ENCODE peak calls at places on chromosomes 7 and 10, in six cellular contexts. A is neuronal stem cell, R is testis, O is Panc1, F is lung, U is heart left ventricle. T is an unnamed sample.

GRCh38 chr7:88758355-88759215 is 915 bp upstream of the ZNF804B start:
- DNase-seq in F (no peak), R (peak; percentile 52), U (peak; percentile 18), O (no peak), A (peak; percentile 31), T (peak; percentile 6)

GRCh38 chr7:134685250-134685649 is 38.6 kb downstream of the BPGM start:
- DNase-seq in R (no peak), F (no peak), O (peak; percentile 85), A (no peak), U (no peak), T (no peak)

GRCh38 chr7:100685049-100685605 is 8.9 kb downstream of the GIGYF1 start:
- DNase-seq in U (no peak), R (no peak), A (no peak), O (no peak), F (no peak), T (no peak)

GRCh38 chr10:69460576-69461242 is 9.4 kb downstream of the TSPAN15 start:
- DNase-seq in A (no peak), R (no peak), U (no peak), F (no peak), O (no peak), T (no peak)

GRCh38 chr7:121697731-121698396 is 175.1 kb upstream of the PTPRZ1 start:
- DNase-seq in F (no peak), R (no peak), U (no peak), A (no peak), O (no peak), T (no peak)

GRCh38 chr7:22675436-22675835 is 51.6 kb upstream of the IL6 start:
- DNase-seq in F (no peak), R (no peak), O (no peak), U (no peak), A (no peak), T (no peak)

GRCh38 chr10:124035928-124036558 is 57.4 kb downstream of the CHST15 start:
- DNase-seq in U (peak; percentile 37), A (no peak), F (peak; percentile 71), R (no peak), O (no peak), T (no peak)

GRCh38 chr10:4824791-4825310 is 1.2 kb upstream of the AKR1E2 start:
- DNase-seq in A (no peak), F (peak; percentile 20), O (no peak), R (no peak), U (no peak), T (no peak)

GRCh38 chr10:132398566-132398991 is 1.6 kb downstream of the PWWP2B start:
- DNase-seq in U (no peak), A (no peak), O (no peak), F (peak; percentile 29), R (no peak), T (no peak)

GRCh38 chr7:40682696-40683095 is 547.9 kb downstream of the SUGCT start:
- DNase-seq in F (no peak), O (no peak), U (no peak), A (no peak), R (no peak), T (no peak)

GRCh38 chr7:113715262-113715661 is 203.5 kb downstream of the PPP1R3A start:
- DNase-seq in R (no peak), U (no peak), O (no peak), F (no peak), A (no peak), T (no peak)

GRCh38 chr10:75191821-75192568 is 18.6 kb upstream of the VDAC2 start:
- DNase-seq in F (peak; percentile 65), O (no peak), R (peak; percentile 58), U (no peak), A (no peak), T (no peak)

GRCh38 chr10:31157125-31157983 is 125.7 kb upstream of the ZNF438 start:
- DNase-seq in R (peak; percentile 74), A (no peak), U (peak; percentile 83), F (no peak), O (no peak), T (peak; percentile 33)

GRCh38 chr7:82376739-82377138 is 66.8 kb downstream of the CACNA2D1 start:
- DNase-seq in U (no peak), A (no peak), R (no peak), O (no peak), F (no peak), T (no peak)

GRCh38 chr7:56110611-56111010 is 4.3 kb upstream of the CHCHD2 start:
- DNase-seq in R (no peak), O (no peak), A (no peak), F (no peak), U (no peak), T (no peak)

GRCh38 chr7:15085361-15085760 is 182.8 kb upstream of the DGKB start:
- DNase-seq in R (no peak), U (no peak), O (no peak), F (no peak), A (no peak), T (no peak)

GRCh38 chr7:17646181-17646956 is 293.9 kb downstream of the SNX13 start:
- DNase-seq in A (no peak), O (peak; percentile 69), F (no peak), R (no peak), U (no peak), T (no peak)

GRCh38 chr7:5429857-5430611 is 6.4 kb upstream of the TNRC18 start:
- DNase-seq in U (peak; percentile 48), R (peak; percentile 57), F (peak; percentile 40), O (no peak), A (no peak), T (no peak)

GRCh38 chr7:66143876-66144332 is 29.3 kb downstream of the CRCP start:
- DNase-seq in U (no peak), R (no peak), F (no peak), O (no peak), A (no peak), T (no peak)

GRCh38 chr10:123275183-123275549 is 121.0 kb downstream of the BUB3 start:
- DNase-seq in A (no peak), R (no peak), O (no peak), U (no peak), F (no peak), T (no peak)

GRCh38 chr10:53598914-53599313 is 826.3 kb upstream of the MBL2 start:
- DNase-seq in U (no peak), F (no peak), R (no peak), A (no peak), O (no peak), T (no peak)

GRCh38 chr7:77570330-77571011 is 33.4 kb downstream of the PTPN12 start:
- DNase-seq in R (no peak), U (no peak), F (no peak), O (no peak), A (no peak), T (no peak)

GRCh38 chr7:132428247-132428919 is 147.9 kb downstream of the PLXNA4 start:
- DNase-seq in A (no peak), R (peak; percentile 68), F (no peak), O (no peak), U (no peak), T (peak; percentile 38)

GRCh38 chr7:131106681-131107342 is 220.9 kb upstream of the MKLN1 start:
- DNase-seq in O (no peak), U (peak; percentile 65), R (peak; percentile 70), A (peak; percentile 24), F (peak; percentile 45), T (peak; percentile 56)

GRCh38 chr10:75405201-75406143 is 3.9 kb upstream of the ZNF503 start:
- DNase-seq in A (peak; percentile 30), F (peak; percentile 54), U (no peak), O (no peak), R (no peak), T (no peak)

GRCh38 chr7:159120540-159120919 is 24.1 kb downstream of the VIPR2 start:
- DNase-seq in A (no peak), F (no peak), O (no peak), U (no peak), R (no peak), T (no peak)
- H3K9me3 ChIP-seq in A (no peaks in the 10 kb centered on the region), F (no peaks in the 10 kb centered on the region), O (no peaks in the 10 kb centered on the region), U (no peaks in the 10 kb centered on the region), R (no peaks in the 10 kb centered on the region), T (no peaks in the 10 kb centered on the region)

DNA sequence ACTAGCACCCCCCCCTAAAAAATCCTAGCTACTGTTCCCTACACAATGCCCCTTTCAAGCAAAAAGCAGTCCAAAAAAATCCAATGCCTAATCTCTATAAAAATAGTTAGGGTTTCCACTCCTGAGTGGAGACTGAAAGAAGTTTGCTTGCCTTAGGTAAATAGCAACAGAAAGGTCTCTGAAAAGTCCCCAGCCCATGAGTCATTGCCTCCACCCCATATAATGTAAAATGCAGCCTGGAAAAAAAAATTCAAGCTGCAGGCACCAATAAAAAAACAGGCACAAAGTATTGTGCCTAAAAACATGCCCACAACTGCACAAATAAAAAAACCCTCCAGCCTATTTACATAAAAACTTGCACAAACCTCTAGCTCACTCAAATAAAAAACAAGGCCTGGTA is 47.5 kb downstream of the ZNF680 start:
- DNase-seq in F (no peak), U (no peak), O (no peak), R (no peak), A (no peak), T (no peak)
- H3K9me3 ChIP-seq in F (peaks cover 8% of the 10 kb centered on the region), U (peaks cover 5% of the 10 kb centered on the region), O (peaks cover 77% of the 10 kb centered on the region), R (no peaks in the 10 kb centered on the region), A (peaks cover 86% of the 10 kb centered on the region), T (no peaks in the 10 kb centered on the region)

GRCh38 chr7:146831875-146832274 is 715.3 kb downstream of the CNTNAP2 start:
- DNase-seq in U (no peak), R (no peak), A (no peak), O (no peak), F (no peak), T (no peak)
- H3K9me3 ChIP-seq in U (no peaks in the 10 kb centered on the region), R (no peaks in the 10 kb centered on the region), A (no peaks in the 10 kb centered on the region), O (no peaks in the 10 kb centered on the region), F (no peaks in the 10 kb centered on the region), T (no peaks in the 10 kb centered on the region)

DNA sequence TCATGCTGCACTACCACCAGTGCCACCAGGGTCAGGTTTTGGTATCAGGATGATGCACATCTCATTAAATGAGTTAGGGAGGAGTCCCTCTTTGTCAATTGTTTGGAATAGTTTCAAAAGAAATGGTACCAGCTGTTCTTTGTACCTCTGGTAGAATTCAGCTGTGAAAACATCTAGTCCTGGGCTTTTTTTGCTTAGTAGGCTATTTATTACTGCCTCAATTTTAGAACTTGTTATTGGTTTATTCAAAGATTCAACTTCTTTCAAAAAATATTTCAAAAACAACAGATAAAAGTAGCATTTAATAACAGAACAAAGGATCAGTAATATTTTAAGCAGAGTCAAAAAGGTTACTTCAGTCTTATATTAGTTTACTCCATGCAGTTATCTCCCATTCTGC is 6.4 kb upstream of the ZNF716 start:
- DNase-seq in O (no peak), R (no peak), A (no peak), U (no peak), F (no peak), T (no peak)
- H3K9me3 ChIP-seq in O (no peaks in the 10 kb centered on the region), R (no peaks in the 10 kb centered on the region), A (no peaks in the 10 kb centered on the region), U (no peaks in the 10 kb centered on the region), F (peaks cover 25% of the 10 kb centered on the region), T (peaks cover 3% of the 10 kb centered on the region)

DNA sequence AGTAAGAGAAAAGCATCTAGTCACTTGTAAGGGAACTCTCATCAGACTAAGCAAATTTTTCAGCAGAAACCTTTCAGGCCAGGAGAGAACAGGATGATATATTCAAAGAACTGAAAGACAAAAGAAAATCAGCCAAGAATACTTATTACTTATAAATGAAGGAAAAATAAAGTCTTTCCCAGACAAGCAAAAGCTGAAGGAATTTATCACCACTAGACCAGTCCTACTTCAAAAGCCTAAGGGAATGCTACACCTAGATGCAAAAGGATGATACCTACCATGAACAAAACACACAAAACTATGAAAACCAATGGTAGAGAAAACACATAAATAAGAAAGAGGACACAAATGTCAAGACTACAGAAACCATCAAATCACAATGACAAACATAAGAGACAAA is 126.6 kb upstream of the ABCB5 start:
- DNase-seq in U (no peak), R (no peak), O (no peak), A (no peak), F (no peak), T (no peak)
- H3K9me3 ChIP-seq in U (no peaks in the 10 kb centered on the region), R (no peaks in the 10 kb centered on the region), O (no peaks in the 10 kb centered on the region), A (peaks cover 23% of the 10 kb centered on the region), F (peaks cover 10% of the 10 kb centered on the region), T (no peaks in the 10 kb centered on the region)